ENCODE peak calls at places on chromosomes 1 and 21, in ten cellular contexts. One of them, this sample, is unnamed. For H3K36me3, the result is how much of the 10 kb centered on the place peaks cover.

GRCh38 chr1:180597520-180597919 is 34.3 kb upstream of the XPR1 start:
- DNase-seq in effector memory CD4-positive, alpha-beta T cell: no peak
- DNase-seq in astrocyte: no peak
- DNase-seq in endodermal cell: no peak
- DNase-seq in pancreas: no peak
- DNase-seq in lower lobe of right lung: no peak
- DNase-seq in iPS DF 6.9: no peak
- DNase-seq in aorta: no peak
- DNase-seq in body of pancreas: no peak
- DNase-seq in tibial artery: no peak
- DNase-seq in this sample: no peak

GRCh38 chr1:117534995-117535467 is 70.8 kb upstream of the TENT5C start:
- DNase-seq in effector memory CD4-positive, alpha-beta T cell: peak
- DNase-seq in astrocyte: peak
- DNase-seq in endodermal cell: peak
- DNase-seq in pancreas: no peak
- DNase-seq in lower lobe of right lung: no peak
- DNase-seq in iPS DF 6.9: peak
- DNase-seq in aorta: no peak
- DNase-seq in body of pancreas: peak
- DNase-seq in tibial artery: no peak
- DNase-seq in this sample: peak

GRCh38 chr1:156419863-156420208 is 50.8 kb downstream of the RHBG start:
- DNase-seq in effector memory CD4-positive, alpha-beta T cell: no peak
- DNase-seq in astrocyte: no peak
- DNase-seq in endodermal cell: peak
- DNase-seq in pancreas: no peak
- DNase-seq in lower lobe of right lung: no peak
- DNase-seq in iPS DF 6.9: no peak
- DNase-seq in aorta: no peak
- DNase-seq in body of pancreas: no peak
- DNase-seq in tibial artery: no peak
- DNase-seq in this sample: no peak

GRCh38 chr1:93730621-93731020 is 49.0 kb upstream of the BCAR3 start:
- DNase-seq in effector memory CD4-positive, alpha-beta T cell: no peak
- DNase-seq in astrocyte: no peak
- DNase-seq in endodermal cell: no peak
- DNase-seq in pancreas: no peak
- DNase-seq in lower lobe of right lung: no peak
- DNase-seq in iPS DF 6.9: no peak
- DNase-seq in aorta: no peak
- DNase-seq in body of pancreas: no peak
- DNase-seq in tibial artery: no peak
- DNase-seq in this sample: no peak

GRCh38 chr1:30340934-30341333 is 382.5 kb downstream of the MATN1 start:
- DNase-seq in effector memory CD4-positive, alpha-beta T cell: no peak
- DNase-seq in astrocyte: no peak
- DNase-seq in endodermal cell: peak
- DNase-seq in pancreas: no peak
- DNase-seq in lower lobe of right lung: no peak
- DNase-seq in iPS DF 6.9: no peak
- DNase-seq in aorta: no peak
- DNase-seq in body of pancreas: no peak
- DNase-seq in tibial artery: no peak
- DNase-seq in this sample: no peak

GRCh38 chr1:150151291-150152181 is 1.8 kb downstream of the PLEKHO1 start:
- DNase-seq in effector memory CD4-positive, alpha-beta T cell: peak
- DNase-seq in astrocyte: no peak
- DNase-seq in endodermal cell: no peak
- DNase-seq in pancreas: peak
- DNase-seq in lower lobe of right lung: no peak
- DNase-seq in iPS DF 6.9: no peak
- DNase-seq in aorta: peak
- DNase-seq in body of pancreas: peak
- DNase-seq in tibial artery: no peak
- DNase-seq in this sample: no peak

GRCh38 chr1:165235777-165236285 is 120.7 kb downstream of the LMX1A start:
- DNase-seq in effector memory CD4-positive, alpha-beta T cell: no peak
- DNase-seq in astrocyte: no peak
- DNase-seq in endodermal cell: peak
- DNase-seq in pancreas: peak
- DNase-seq in lower lobe of right lung: no peak
- DNase-seq in iPS DF 6.9: no peak
- DNase-seq in aorta: no peak
- DNase-seq in body of pancreas: peak
- DNase-seq in tibial artery: no peak
- DNase-seq in this sample: no peak

GRCh38 chr1:20602851-20603450 is 14.1 kb downstream of the CDA start:
- DNase-seq in effector memory CD4-positive, alpha-beta T cell: no peak
- DNase-seq in astrocyte: no peak
- DNase-seq in endodermal cell: no peak
- DNase-seq in pancreas: no peak
- DNase-seq in lower lobe of right lung: no peak
- DNase-seq in iPS DF 6.9: no peak
- DNase-seq in aorta: no peak
- DNase-seq in body of pancreas: no peak
- DNase-seq in tibial artery: no peak
- DNase-seq in this sample: no peak

GRCh38 chr1:90246069-90246468 is 251.2 kb downstream of the ZNF326 start:
- DNase-seq in effector memory CD4-positive, alpha-beta T cell: no peak
- DNase-seq in astrocyte: no peak
- DNase-seq in endodermal cell: no peak
- DNase-seq in pancreas: no peak
- DNase-seq in lower lobe of right lung: no peak
- DNase-seq in iPS DF 6.9: no peak
- DNase-seq in aorta: no peak
- DNase-seq in body of pancreas: no peak
- DNase-seq in tibial artery: no peak
- DNase-seq in this sample: no peak

GRCh38 chr1:207049054-207049453 is 2.0 kb downstream of the YOD1 start:
- DNase-seq in effector memory CD4-positive, alpha-beta T cell: no peak
- DNase-seq in astrocyte: no peak
- DNase-seq in endodermal cell: no peak
- DNase-seq in pancreas: no peak
- DNase-seq in lower lobe of right lung: no peak
- DNase-seq in iPS DF 6.9: no peak
- DNase-seq in aorta: no peak
- DNase-seq in body of pancreas: no peak
- DNase-seq in tibial artery: no peak
- DNase-seq in this sample: no peak

GRCh38 chr1:159612211-159612885 is 24.7 kb downstream of the APCS start:
- DNase-seq in effector memory CD4-positive, alpha-beta T cell: no peak
- DNase-seq in astrocyte: no peak
- DNase-seq in endodermal cell: peak
- DNase-seq in pancreas: no peak
- DNase-seq in lower lobe of right lung: no peak
- DNase-seq in iPS DF 6.9: no peak
- DNase-seq in aorta: no peak
- DNase-seq in body of pancreas: no peak
- DNase-seq in tibial artery: no peak
- DNase-seq in this sample: no peak

GRCh38 chr1:61181016-61181560 is 98.7 kb downstream of the NFIA start:
- DNase-seq in effector memory CD4-positive, alpha-beta T cell: no peak
- DNase-seq in astrocyte: no peak
- DNase-seq in endodermal cell: no peak
- DNase-seq in pancreas: no peak
- DNase-seq in lower lobe of right lung: no peak
- DNase-seq in iPS DF 6.9: no peak
- DNase-seq in aorta: no peak
- DNase-seq in body of pancreas: no peak
- DNase-seq in tibial artery: no peak
- DNase-seq in this sample: no peak

GRCh38 chr21:38236232-38236631 is 20.6 kb upstream of the KCNJ15 start:
- DNase-seq in effector memory CD4-positive, alpha-beta T cell: no peak
- DNase-seq in astrocyte: no peak
- DNase-seq in endodermal cell: no peak
- DNase-seq in pancreas: no peak
- DNase-seq in lower lobe of right lung: no peak
- DNase-seq in iPS DF 6.9: no peak
- DNase-seq in aorta: no peak
- DNase-seq in body of pancreas: no peak
- DNase-seq in tibial artery: no peak
- DNase-seq in this sample: no peak

GRCh38 chr1:37858931-37859506 is 373 bp downstream of the MTF1 start:
- DNase-seq in effector memory CD4-positive, alpha-beta T cell: no peak
- DNase-seq in astrocyte: peak
- DNase-seq in endodermal cell: no peak
- DNase-seq in pancreas: peak
- DNase-seq in lower lobe of right lung: no peak
- DNase-seq in iPS DF 6.9: no peak
- DNase-seq in aorta: no peak
- DNase-seq in body of pancreas: no peak
- DNase-seq in tibial artery: no peak
- DNase-seq in this sample: no peak

GRCh38 chr1:239387304-239388231 is 1.2 kb downstream of the CHRM3 start:
- DNase-seq in effector memory CD4-positive, alpha-beta T cell: no peak
- DNase-seq in astrocyte: no peak
- DNase-seq in endodermal cell: peak
- DNase-seq in pancreas: peak
- DNase-seq in lower lobe of right lung: peak
- DNase-seq in iPS DF 6.9: no peak
- DNase-seq in aorta: no peak
- DNase-seq in body of pancreas: peak
- DNase-seq in tibial artery: no peak
- DNase-seq in this sample: no peak

GRCh38 chr1:66242646-66243547 is 291.1 kb upstream of the SGIP1 start:
- DNase-seq in effector memory CD4-positive, alpha-beta T cell: peak
- DNase-seq in astrocyte: peak
- DNase-seq in endodermal cell: peak
- DNase-seq in pancreas: peak
- DNase-seq in lower lobe of right lung: peak
- DNase-seq in iPS DF 6.9: peak
- DNase-seq in aorta: peak
- DNase-seq in body of pancreas: peak
- DNase-seq in tibial artery: peak
- DNase-seq in this sample: peak

DNA sequence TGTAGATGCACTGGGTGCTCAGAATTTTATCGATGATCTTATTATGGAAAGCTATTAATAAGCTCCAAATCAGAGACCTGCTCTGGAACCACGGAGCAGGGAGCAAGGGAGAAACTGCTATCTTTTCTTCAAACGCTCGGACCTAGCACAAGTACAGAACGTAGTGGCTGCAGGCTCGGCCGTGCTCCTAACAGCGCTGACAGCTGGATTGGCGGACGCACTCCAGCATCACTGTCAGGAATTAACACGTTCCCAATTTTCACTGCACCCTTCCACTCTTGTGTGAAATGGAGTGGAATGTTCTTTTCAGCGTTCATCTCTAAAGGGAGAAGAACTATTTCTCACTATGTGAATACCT is 107.0 kb downstream of the ZNF281 start:
- DNase-seq in effector memory CD4-positive, alpha-beta T cell: no peak
- DNase-seq in astrocyte: no peak
- DNase-seq in endodermal cell: peak
- DNase-seq in pancreas: no peak
- DNase-seq in lower lobe of right lung: peak
- DNase-seq in iPS DF 6.9: no peak
- DNase-seq in aorta: no peak
- DNase-seq in body of pancreas: peak
- DNase-seq in tibial artery: no peak
- DNase-seq in this sample: no peak
- H3K36me3 ChIP-seq in effector memory CD4-positive, alpha-beta T cell: under half
- H3K36me3 ChIP-seq in astrocyte: under half
- H3K36me3 ChIP-seq in endodermal cell: under half
- H3K36me3 ChIP-seq in pancreas: under half
- H3K36me3 ChIP-seq in lower lobe of right lung: under half
- H3K36me3 ChIP-seq in iPS DF 6.9: under half
- H3K36me3 ChIP-seq in aorta: under half
- H3K36me3 ChIP-seq in body of pancreas: under half
- H3K36me3 ChIP-seq in tibial artery: under half
- H3K36me3 ChIP-seq in this sample: under half

DNA sequence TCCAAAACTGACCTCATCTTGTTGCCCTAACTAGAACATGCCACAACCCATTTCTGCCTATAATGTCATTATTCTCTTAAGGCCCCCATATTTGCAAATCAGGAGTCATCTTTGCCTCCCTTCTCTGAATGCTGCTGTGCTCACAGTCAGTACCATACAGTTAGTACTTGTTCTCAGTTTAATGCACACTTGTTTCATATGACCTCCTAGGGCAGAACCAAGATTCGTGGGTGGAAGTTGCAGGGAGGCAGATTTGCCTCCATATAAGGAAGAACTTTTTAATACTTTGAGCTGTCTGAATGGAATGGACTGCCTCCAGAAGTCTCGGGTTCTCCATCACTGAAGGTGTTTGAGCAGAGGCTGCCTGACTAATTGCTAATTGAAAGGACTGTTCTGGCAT is 9.2 kb downstream of the CAP1 start:
- DNase-seq in effector memory CD4-positive, alpha-beta T cell: no peak
- DNase-seq in astrocyte: peak
- DNase-seq in endodermal cell: no peak
- DNase-seq in pancreas: no peak
- DNase-seq in lower lobe of right lung: no peak
- DNase-seq in iPS DF 6.9: no peak
- DNase-seq in aorta: no peak
- DNase-seq in body of pancreas: no peak
- DNase-seq in tibial artery: no peak
- DNase-seq in this sample: no peak
- H3K36me3 ChIP-seq in effector memory CD4-positive, alpha-beta T cell: under half
- H3K36me3 ChIP-seq in astrocyte: under half
- H3K36me3 ChIP-seq in endodermal cell: half or more
- H3K36me3 ChIP-seq in pancreas: under half
- H3K36me3 ChIP-seq in lower lobe of right lung: under half
- H3K36me3 ChIP-seq in iPS DF 6.9: under half
- H3K36me3 ChIP-seq in aorta: under half
- H3K36me3 ChIP-seq in body of pancreas: under half
- H3K36me3 ChIP-seq in tibial artery: under half
- H3K36me3 ChIP-seq in this sample: under half

GRCh38 chr1:204438628-204439027 is 27.0 kb upstream of the PPP1R15B start:
- DNase-seq in effector memory CD4-positive, alpha-beta T cell: no peak
- DNase-seq in astrocyte: peak
- DNase-seq in endodermal cell: no peak
- DNase-seq in pancreas: no peak
- DNase-seq in lower lobe of right lung: no peak
- DNase-seq in iPS DF 6.9: no peak
- DNase-seq in aorta: peak
- DNase-seq in body of pancreas: peak
- DNase-seq in tibial artery: peak
- DNase-seq in this sample: no peak
- H3K36me3 ChIP-seq in effector memory CD4-positive, alpha-beta T cell: half or more
- H3K36me3 ChIP-seq in astrocyte: under half
- H3K36me3 ChIP-seq in endodermal cell: under half
- H3K36me3 ChIP-seq in pancreas: under half
- H3K36me3 ChIP-seq in lower lobe of right lung: half or more
- H3K36me3 ChIP-seq in iPS DF 6.9: under half
- H3K36me3 ChIP-seq in aorta: under half
- H3K36me3 ChIP-seq in body of pancreas: under half
- H3K36me3 ChIP-seq in tibial artery: under half
- H3K36me3 ChIP-seq in this sample: under half

DNA sequence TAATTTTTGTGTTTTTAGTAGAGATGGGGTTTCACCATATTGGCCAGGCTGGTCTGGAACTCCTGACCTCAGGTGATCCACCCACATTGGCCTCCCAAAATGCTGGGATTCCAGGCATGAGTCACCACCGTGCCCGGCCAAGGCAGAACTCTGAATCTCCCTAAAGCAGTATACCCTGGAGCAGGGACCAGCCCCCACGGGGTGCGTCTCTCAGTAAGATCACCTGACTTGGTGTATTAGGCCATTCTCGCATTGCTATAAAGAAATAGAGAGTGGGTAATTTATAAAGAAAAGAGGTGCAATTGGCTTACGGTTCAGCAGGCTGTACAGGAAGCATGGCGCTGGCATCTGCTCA is 14.2 kb downstream of the DFFB start:
- DNase-seq in effector memory CD4-positive, alpha-beta T cell: no peak
- DNase-seq in astrocyte: no peak
- DNase-seq in endodermal cell: no peak
- DNase-seq in pancreas: no peak
- DNase-seq in lower lobe of right lung: peak
- DNase-seq in iPS DF 6.9: no peak
- DNase-seq in aorta: no peak
- DNase-seq in body of pancreas: no peak
- DNase-seq in tibial artery: no peak
- DNase-seq in this sample: no peak
- H3K36me3 ChIP-seq in effector memory CD4-positive, alpha-beta T cell: half or more
- H3K36me3 ChIP-seq in astrocyte: under half
- H3K36me3 ChIP-seq in endodermal cell: under half
- H3K36me3 ChIP-seq in pancreas: under half
- H3K36me3 ChIP-seq in lower lobe of right lung: half or more
- H3K36me3 ChIP-seq in iPS DF 6.9: under half
- H3K36me3 ChIP-seq in aorta: under half
- H3K36me3 ChIP-seq in body of pancreas: under half
- H3K36me3 ChIP-seq in tibial artery: half or more
- H3K36me3 ChIP-seq in this sample: under half